ENCODE peak calls at places on chromosomes 1 and 21, in five cellular contexts. U is HCT116, V is K562, R is GM12878, C is H1. H is an unnamed sample.

GRCh38 chr21:35427320-35428040 is 378.4 kb upstream of the RUNX1 start:
- DNase-seq in V (no peak), R (no peak), C (no peak), U (no peak), H (no peak)

GRCh38 chr1:225736651-225737097 is 41.0 kb upstream of the SRP9 start:
- DNase-seq in R (no peak), U (no peak), C (no peak), V (no peak), H (no peak)

GRCh38 chr1:99808391-99809115 is 41.6 kb upstream of the AGL start:
- DNase-seq in C (peak), V (peak), U (peak), R (peak), H (peak)

GRCh38 chr1:23798662-23799142 is 1.9 kb downstream of the GALE start:
- DNase-seq in V (peak), U (no peak), R (no peak), C (no peak), H (no peak)

GRCh38 chr1:240706150-240706904 is 94.4 kb upstream of the GREM2 start:
- DNase-seq in C (no peak), V (no peak), U (no peak), R (no peak), H (no peak)

GRCh38 chr21:16597768-16598167 is 868.0 kb downstream of the USP25 start:
- DNase-seq in V (no peak), U (no peak), C (no peak), R (no peak), H (no peak)

GRCh38 chr1:198187973-198188588 is 31.3 kb downstream of the NEK7 start:
- DNase-seq in R (no peak), V (no peak), C (no peak), U (no peak), H (no peak)

GRCh38 chr1:14259191-14259757 is 339.2 kb upstream of the KAZN start:
- DNase-seq in V (no peak), C (no peak), R (no peak), U (no peak), H (no peak)

GRCh38 chr1:234599617-234600417 is 10.2 kb downstream of the IRF2BP2 start:
- DNase-seq in V (peak), C (peak), U (peak), R (no peak), H (peak)

GRCh38 chr1:12409676-12410075 is 179.8 kb downstream of the VPS13D start:
- DNase-seq in C (no peak), U (no peak), R (no peak), V (no peak), H (no peak)

GRCh38 chr1:216368249-216368648 is 55.0 kb downstream of the USH2A start:
- DNase-seq in U (no peak), V (no peak), C (no peak), R (no peak), H (no peak)

GRCh38 chr1:155681776-155682175 is 6.8 kb downstream of the YY1AP1 start:
- DNase-seq in C (no peak), V (no peak), R (no peak), U (no peak), H (no peak)

GRCh38 chr1:55140546-55140983 is 74.6 kb downstream of the USP24 start:
- DNase-seq in R (peak), V (peak), C (no peak), U (peak), H (peak)

GRCh38 chr1:167935252-167936067 is 1.0 kb upstream of the DCAF6 start:
- DNase-seq in V (no peak), R (no peak), C (no peak), U (no peak), H (peak)

GRCh38 chr1:44276006-44276405 is 62.7 kb downstream of the DMAP1 start:
- DNase-seq in C (no peak), V (no peak), U (no peak), R (no peak), H (no peak)

GRCh38 chr1:44273560-44274292 is 60.5 kb downstream of the DMAP1 start:
- DNase-seq in C (no peak), R (no peak), U (no peak), V (no peak), H (no peak)

GRCh38 chr1:44281987-44282703 is 68.9 kb downstream of the DMAP1 start:
- DNase-seq in V (no peak), R (no peak), C (no peak), U (no peak), H (peak)

GRCh38 chr1:44271646-44272045 is 58.4 kb downstream of the DMAP1 start:
- DNase-seq in R (no peak), C (no peak), V (no peak), U (no peak), H (no peak)

DNA sequence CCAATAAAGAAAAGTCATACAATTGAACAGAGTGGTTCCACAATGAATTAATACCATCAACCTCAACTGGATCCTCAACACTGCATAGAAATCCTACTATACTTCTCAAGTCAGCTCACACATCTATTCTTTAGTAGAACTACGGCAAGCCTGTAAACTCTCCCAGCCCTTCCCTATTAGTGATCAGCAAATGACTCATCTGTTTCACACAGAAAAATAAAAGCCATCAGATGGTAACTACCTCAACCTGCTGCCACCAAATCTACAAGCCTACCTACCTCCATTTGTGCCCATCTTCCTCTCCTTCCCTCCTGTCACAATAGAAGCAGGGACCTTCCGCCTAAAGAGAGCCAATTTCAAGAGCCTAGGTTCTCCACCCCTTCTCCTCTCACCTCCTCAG is 63.6 kb downstream of the DMAP1 start:
- DNase-seq in V (no peak), U (no peak), C (no peak), R (no peak), H (no peak)
- TF ChIP-seq SRF in V (no peak), U (no peak), C (no peak), R (no peak), H (no peak)

GRCh38 chr1:233293556-233294446 is 1.7 kb downstream of the PCNX2 start:
- DNase-seq in R (no peak), V (no peak), U (no peak), C (no peak), H (no peak)
- TF ChIP-seq SRF in R (no peak), V (no peak), U (no peak), C (no peak), H (no peak)

GRCh38 chr1:222095606-222096475 is 354.0 kb upstream of the DUSP10 start:
- DNase-seq in U (peak), C (peak), R (peak), V (peak), H (peak)

GRCh38 chr1:222084996-222085395 is 343.1 kb upstream of the DUSP10 start:
- DNase-seq in R (no peak), V (no peak), C (no peak), U (no peak), H (no peak)

GRCh38 chr1:222087207-222087920 is 345.5 kb upstream of the DUSP10 start:
- DNase-seq in C (no peak), V (no peak), R (no peak), U (no peak), H (no peak)

GRCh38 chr1:222093518-222093917 is 351.6 kb upstream of the DUSP10 start:
- DNase-seq in U (no peak), C (no peak), V (no peak), R (no peak), H (no peak)

GRCh38 chr1:222090103-222090502 is 348.2 kb upstream of the DUSP10 start:
- DNase-seq in V (no peak), U (no peak), C (no peak), R (no peak), H (no peak)
- TF ChIP-seq SRF in V (no peak), U (no peak), C (no peak), R (no peak), H (no peak)

DNA sequence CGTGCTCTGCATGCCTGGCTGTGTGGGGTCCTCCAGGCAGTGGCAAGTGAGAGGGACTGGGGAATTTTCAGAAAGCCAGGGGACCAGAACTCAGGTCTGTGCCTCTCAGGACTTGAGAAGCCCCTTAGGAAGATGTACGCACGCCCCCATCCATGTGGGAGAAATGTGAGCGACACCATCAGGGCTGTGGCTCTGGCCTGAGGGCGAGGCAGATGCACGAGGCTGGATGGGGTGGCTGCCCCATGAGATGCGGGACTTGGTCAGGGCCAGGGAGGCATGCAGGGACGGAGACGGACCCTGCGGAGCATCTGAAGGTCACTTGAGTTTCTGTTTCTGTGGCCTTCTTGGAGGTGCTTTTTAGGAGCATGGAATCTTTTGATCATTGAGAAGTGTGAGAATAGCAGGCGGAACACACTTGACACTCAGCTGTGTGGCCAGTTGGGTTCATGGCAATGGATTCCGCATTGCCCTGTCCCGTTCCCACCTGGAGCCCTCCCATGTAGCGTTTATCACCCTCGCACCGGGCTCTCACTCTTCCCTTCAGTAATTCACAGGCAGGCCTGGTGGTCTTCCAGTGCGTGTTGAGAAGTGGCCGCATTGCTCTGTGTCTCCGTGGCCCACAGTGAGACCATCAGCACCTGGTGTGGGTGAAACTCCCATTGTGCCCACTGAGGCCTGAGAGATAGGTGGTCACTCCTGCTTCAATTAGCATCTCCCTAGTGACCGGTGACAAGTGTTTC is 30.7 kb upstream of the ACTRT2 start:
- DNase-seq in V (no peak), U (no peak), R (no peak), C (no peak), H (no peak)
- TF ChIP-seq SRF in V (no peak), U (no peak), R (no peak), C (no peak), H (no peak)

H was measured in HepG2.